ENCODE peak calls at places on chromosomes 12 and 14, in four cellular contexts. One of them, this sample, is unnamed.

GRCh38 chr12:29692237-29692636 is 91.5 kb downstream of the TMTC1 start:
- DNase-seq in NCI-H774: no peak
- DNase-seq in tibial artery: no peak
- DNase-seq in NCI-H1092 treated with DMSO at 0.1 percent for 48 hours: no peak
- DNase-seq in this sample: no peak

GRCh38 chr12:127675936-127676335 is 591.0 kb upstream of the TMEM132C start:
- DNase-seq in NCI-H1092 treated with DMSO at 0.1 percent for 48 hours: no peak
- DNase-seq in NCI-H774: no peak
- DNase-seq in tibial artery: no peak
- DNase-seq in this sample: no peak

GRCh38 chr12:14768823-14769405 is 34.4 kb downstream of the WBP11 start:
- DNase-seq in NCI-H1092 treated with DMSO at 0.1 percent for 48 hours: no peak
- DNase-seq in tibial artery: no peak
- DNase-seq in NCI-H774: no peak
- DNase-seq in this sample: no peak

GRCh38 chr12:45587877-45588530 is 141.5 kb upstream of the ARID2 start:
- DNase-seq in NCI-H1092 treated with DMSO at 0.1 percent for 48 hours: no peak
- DNase-seq in NCI-H774: no peak
- DNase-seq in tibial artery: no peak
- DNase-seq in this sample: no peak

GRCh38 chr12:18261906-18262305 is 588 bp downstream of the PIK3C2G start:
- DNase-seq in tibial artery: no peak
- DNase-seq in NCI-H1092 treated with DMSO at 0.1 percent for 48 hours: no peak
- DNase-seq in NCI-H774: peak
- DNase-seq in this sample: no peak

GRCh38 chr14:106491851-106492250 is 965.5 kb downstream of the TMEM121 start:
- DNase-seq in tibial artery: no peak
- DNase-seq in NCI-H1092 treated with DMSO at 0.1 percent for 48 hours: no peak
- DNase-seq in NCI-H774: no peak
- DNase-seq in this sample: no peak

GRCh38 chr12:91356405-91356804 is 173.8 kb upstream of the DCN start:
- DNase-seq in NCI-H774: no peak
- DNase-seq in NCI-H1092 treated with DMSO at 0.1 percent for 48 hours: no peak
- DNase-seq in tibial artery: no peak
- DNase-seq in this sample: no peak

GRCh38 chr14:101823511-101824120 is 62.1 kb downstream of the PPP2R5C start:
- DNase-seq in NCI-H1092 treated with DMSO at 0.1 percent for 48 hours: no peak
- DNase-seq in tibial artery: peak
- DNase-seq in NCI-H774: no peak
- DNase-seq in this sample: no peak

GRCh38 chr12:26773313-26774104 is 59.5 kb downstream of the ITPR2 start:
- DNase-seq in NCI-H774: peak
- DNase-seq in NCI-H1092 treated with DMSO at 0.1 percent for 48 hours: no peak
- DNase-seq in tibial artery: no peak
- DNase-seq in this sample: peak

GRCh38 chr12:106030210-106031175 is 108.3 kb downstream of the NUAK1 start:
- DNase-seq in NCI-H774: no peak
- DNase-seq in NCI-H1092 treated with DMSO at 0.1 percent for 48 hours: no peak
- DNase-seq in tibial artery: no peak
- DNase-seq in this sample: no peak

GRCh38 chr12:93889516-93890202 is 212.5 kb downstream of the CRADD start:
- DNase-seq in NCI-H1092 treated with DMSO at 0.1 percent for 48 hours: no peak
- DNase-seq in NCI-H774: no peak
- DNase-seq in tibial artery: no peak
- DNase-seq in this sample: no peak

GRCh38 chr12:77925536-77926108 is 94.9 kb downstream of the NAV3 start:
- DNase-seq in NCI-H774: peak
- DNase-seq in NCI-H1092 treated with DMSO at 0.1 percent for 48 hours: peak
- DNase-seq in tibial artery: peak
- DNase-seq in this sample: peak

GRCh38 chr12:3380200-3381020 is 110.6 kb upstream of the PRMT8 start:
- DNase-seq in NCI-H774: no peak
- DNase-seq in tibial artery: no peak
- DNase-seq in NCI-H1092 treated with DMSO at 0.1 percent for 48 hours: no peak
- DNase-seq in this sample: no peak

GRCh38 chr12:112768278-112768677 is 23.3 kb upstream of the RPH3A start:
- DNase-seq in tibial artery: no peak
- DNase-seq in NCI-H774: no peak
- DNase-seq in NCI-H1092 treated with DMSO at 0.1 percent for 48 hours: no peak
- DNase-seq in this sample: no peak

GRCh38 chr14:31360919-31361662 is 59.3 kb downstream of the HEATR5A start:
- DNase-seq in NCI-H774: no peak
- DNase-seq in tibial artery: no peak
- DNase-seq in NCI-H1092 treated with DMSO at 0.1 percent for 48 hours: no peak
- DNase-seq in this sample: no peak

GRCh38 chr12:65787056-65787855 is 37.0 kb upstream of the HMGA2 start:
- DNase-seq in tibial artery: no peak
- DNase-seq in NCI-H774: no peak
- DNase-seq in NCI-H1092 treated with DMSO at 0.1 percent for 48 hours: no peak
- DNase-seq in this sample: no peak

GRCh38 chr12:92446082-92446460 is 256.7 kb upstream of the PLEKHG7 start:
- DNase-seq in tibial artery: no peak
- DNase-seq in NCI-H774: no peak
- DNase-seq in NCI-H1092 treated with DMSO at 0.1 percent for 48 hours: no peak
- DNase-seq in this sample: no peak

GRCh38 chr12:53061404-53062010 is 11.6 kb downstream of the TNS2 start:
- DNase-seq in NCI-H1092 treated with DMSO at 0.1 percent for 48 hours: peak
- DNase-seq in NCI-H774: peak
- DNase-seq in tibial artery: peak
- DNase-seq in this sample: peak

GRCh38 chr12:111367661-111368221 is 1.2 kb downstream of the PHETA1 start:
- DNase-seq in NCI-H1092 treated with DMSO at 0.1 percent for 48 hours: no peak
- DNase-seq in NCI-H774: no peak
- DNase-seq in tibial artery: no peak
- DNase-seq in this sample: no peak

GRCh38 chr12:78951746-78952532 is 87.4 kb downstream of the SYT1 start:
- DNase-seq in NCI-H774: peak
- DNase-seq in NCI-H1092 treated with DMSO at 0.1 percent for 48 hours: peak
- DNase-seq in tibial artery: no peak
- DNase-seq in this sample: no peak

GRCh38 chr12:54082402-54082892 is 28.8 kb downstream of the HOXC4 start:
- DNase-seq in tibial artery: no peak
- DNase-seq in NCI-H774: peak
- DNase-seq in NCI-H1092 treated with DMSO at 0.1 percent for 48 hours: peak
- DNase-seq in this sample: peak

GRCh38 chr12:89884365-89884915 is 175.8 kb upstream of the ATP2B1 start:
- DNase-seq in tibial artery: no peak
- DNase-seq in NCI-H774: no peak
- DNase-seq in NCI-H1092 treated with DMSO at 0.1 percent for 48 hours: peak
- DNase-seq in this sample: no peak

GRCh38 chr12:11880424-11880823 is 190.3 kb upstream of the BCL2L14 start:
- DNase-seq in NCI-H1092 treated with DMSO at 0.1 percent for 48 hours: no peak
- DNase-seq in NCI-H774: no peak
- DNase-seq in tibial artery: no peak
- DNase-seq in this sample: no peak

GRCh38 chr14:50040401-50040775 is 76.0 kb downstream of the VCPKMT start:
- DNase-seq in NCI-H774: no peak
- DNase-seq in tibial artery: no peak
- DNase-seq in NCI-H1092 treated with DMSO at 0.1 percent for 48 hours: no peak
- DNase-seq in this sample: no peak

GRCh38 chr12:122308811-122309210 is 42.5 kb upstream of the VPS33A start:
- DNase-seq in tibial artery: no peak
- DNase-seq in NCI-H774: no peak
- DNase-seq in NCI-H1092 treated with DMSO at 0.1 percent for 48 hours: no peak
- DNase-seq in this sample: no peak

GRCh38 chr12:111413442-111414086 is 7.8 kb downstream of the SH2B3 start:
- DNase-seq in NCI-H1092 treated with DMSO at 0.1 percent for 48 hours: no peak
- DNase-seq in tibial artery: no peak
- DNase-seq in NCI-H774: no peak
- DNase-seq in this sample: no peak

GRCh38 chr14:96676161-96676560 is 121.0 kb upstream of the VRK1 start:
- DNase-seq in NCI-H774: no peak
- DNase-seq in NCI-H1092 treated with DMSO at 0.1 percent for 48 hours: no peak
- DNase-seq in tibial artery: no peak
- DNase-seq in this sample: no peak

GRCh38 chr12:34400423-34400881 is 378.2 kb downstream of the ALG10 start:
- DNase-seq in tibial artery: peak
- DNase-seq in NCI-H1092 treated with DMSO at 0.1 percent for 48 hours: no peak
- DNase-seq in NCI-H774: no peak
- DNase-seq in this sample: no peak

GRCh38 chr14:102947321-102948103 is 25.0 kb downstream of the AMN start:
- DNase-seq in NCI-H774: no peak
- DNase-seq in tibial artery: no peak
- DNase-seq in NCI-H1092 treated with DMSO at 0.1 percent for 48 hours: no peak
- DNase-seq in this sample: no peak

GRCh38 chr12:108653922-108654321 is 20.2 kb upstream of the SELPLG start:
- DNase-seq in NCI-H774: no peak
- DNase-seq in tibial artery: no peak
- DNase-seq in NCI-H1092 treated with DMSO at 0.1 percent for 48 hours: no peak
- DNase-seq in this sample: no peak

GRCh38 chr12:3190101-3190500 is 112.9 kb downstream of the TSPAN9 start:
- DNase-seq in tibial artery: no peak
- DNase-seq in NCI-H1092 treated with DMSO at 0.1 percent for 48 hours: no peak
- DNase-seq in NCI-H774: no peak
- DNase-seq in this sample: no peak

GRCh38 chr14:28867571-28867970 is 101.0 kb downstream of the FOXG1 start:
- DNase-seq in tibial artery: no peak
- DNase-seq in NCI-H774: no peak
- DNase-seq in NCI-H1092 treated with DMSO at 0.1 percent for 48 hours: no peak
- DNase-seq in this sample: no peak

GRCh38 chr12:57735952-57736742 is 2.4 kb downstream of the AGAP2 start:
- DNase-seq in tibial artery: no peak
- DNase-seq in NCI-H1092 treated with DMSO at 0.1 percent for 48 hours: peak
- DNase-seq in NCI-H774: no peak
- DNase-seq in this sample: peak

GRCh38 chr14:29236848-29237247 is 470.3 kb downstream of the FOXG1 start:
- DNase-seq in NCI-H1092 treated with DMSO at 0.1 percent for 48 hours: no peak
- DNase-seq in tibial artery: no peak
- DNase-seq in NCI-H774: no peak
- DNase-seq in this sample: no peak

GRCh38 chr14:50021261-50021660 is 95.1 kb downstream of the VCPKMT start:
- DNase-seq in tibial artery: no peak
- DNase-seq in NCI-H774: no peak
- DNase-seq in NCI-H1092 treated with DMSO at 0.1 percent for 48 hours: no peak
- DNase-seq in this sample: no peak

GRCh38 chr12:105014603-105015002 is 28.5 kb downstream of the NOPCHAP1 start:
- DNase-seq in NCI-H1092 treated with DMSO at 0.1 percent for 48 hours: no peak
- DNase-seq in tibial artery: no peak
- DNase-seq in NCI-H774: no peak
- DNase-seq in this sample: no peak

GRCh38 chr12:86719381-86719780 is 463.2 kb upstream of the MGAT4C start:
- DNase-seq in tibial artery: no peak
- DNase-seq in NCI-H1092 treated with DMSO at 0.1 percent for 48 hours: no peak
- DNase-seq in NCI-H774: no peak
- DNase-seq in this sample: no peak

GRCh38 chr12:120422892-120423456 is 14.9 kb upstream of the COX6A1 start:
- DNase-seq in tibial artery: no peak
- DNase-seq in NCI-H774: no peak
- DNase-seq in NCI-H1092 treated with DMSO at 0.1 percent for 48 hours: no peak
- DNase-seq in this sample: no peak

This sample was measured in NCI-H510A treated with DMSO at 0.1 percent for 48 hours.